ENCODE peak calls at places on chromosomes 4 and X, in nine cellular contexts. M is PC-3, X is thyroid gland, Z is transverse colon, E is tibial nerve, C is heart left ventricle, V is AG04450, G is neural progenitor cell, U is brain microvascular endothelial cell. I is an unnamed sample.

GRCh38 chrX:89053223-89053622 is 306.2 kb downstream of the CPXCR1 start:
- DNase-seq in C (no peak), G (no peak), U (no peak), M (no peak), V (no peak), Z (no peak), X (no peak), E (no peak), I (no peak)

GRCh38 chrX:13263560-13264251 is 56.1 kb downstream of the ATXN3L start:
- DNase-seq in V (no peak), G (no peak), X (no peak), C (no peak), E (no peak), Z (no peak), M (peak; percentile 11), U (no peak), I (no peak)

GRCh38 chrX:105658136-105658535 is 164.2 kb upstream of the NRK start:
- DNase-seq in E (no peak), Z (no peak), U (peak; percentile 10), M (peak; percentile 35), C (no peak), X (no peak), V (no peak), G (no peak), I (peak; percentile 59)

GRCh38 chrX:132751043-132751690 is 207.3 kb downstream of the HS6ST2 start:
- DNase-seq in C (no peak), V (no peak), M (no peak), U (no peak), E (no peak), X (no peak), G (no peak), Z (no peak), I (no peak)

GRCh38 chrX:134600714-134601113 is 57.6 kb downstream of the PLAC1 start:
- DNase-seq in Z (no peak), X (no peak), V (no peak), C (no peak), M (peak; percentile 52), G (no peak), E (no peak), U (no peak), I (peak; percentile 75)

GRCh38 chr4:37812713-37813112 is 13.8 kb upstream of the PGM2 start:
- DNase-seq in U (peak; percentile 53), Z (no peak), C (no peak), G (no peak), X (no peak), M (peak; percentile 46), V (no peak), E (no peak), I (peak; percentile 70)

GRCh38 chr4:13601060-13601459 is 26.5 kb downstream of the BOD1L1 start:
- DNase-seq in E (no peak), U (no peak), C (no peak), V (no peak), G (no peak), Z (no peak), M (no peak), X (no peak), I (no peak)

GRCh38 chr4:15719506-15719905 is 16.6 kb downstream of the BST1 start:
- DNase-seq in U (no peak), X (no peak), M (no peak), G (no peak), E (no peak), Z (no peak), C (no peak), V (no peak), I (peak; percentile 29)

GRCh38 chr4:38987491-38987890 is 44.7 kb downstream of the TMEM156 start:
- DNase-seq in M (no peak), E (no peak), V (no peak), G (no peak), X (no peak), U (no peak), Z (no peak), C (no peak), I (no peak)

GRCh38 chr4:147809171-147809570 is 77.3 kb downstream of the ARHGAP10 start:
- DNase-seq in C (no peak), V (no peak), X (no peak), Z (no peak), M (no peak), E (no peak), G (no peak), U (no peak), I (no peak)

GRCh38 chr4:147811878-147812277 is 80.0 kb downstream of the ARHGAP10 start:
- DNase-seq in G (no peak), M (no peak), V (no peak), Z (no peak), E (no peak), C (no peak), U (no peak), X (no peak), I (no peak)

GRCh38 chr4:147813107-147813773 is 81.4 kb downstream of the ARHGAP10 start:
- DNase-seq in G (no peak), E (no peak), V (no peak), U (no peak), M (no peak), C (no peak), X (no peak), Z (no peak), I (no peak)

GRCh38 chr4:147814334-147814733 is 82.4 kb downstream of the ARHGAP10 start:
- DNase-seq in E (no peak), C (no peak), Z (no peak), X (no peak), M (peak; percentile 9), G (no peak), V (no peak), U (no peak), I (no peak)

DNA sequence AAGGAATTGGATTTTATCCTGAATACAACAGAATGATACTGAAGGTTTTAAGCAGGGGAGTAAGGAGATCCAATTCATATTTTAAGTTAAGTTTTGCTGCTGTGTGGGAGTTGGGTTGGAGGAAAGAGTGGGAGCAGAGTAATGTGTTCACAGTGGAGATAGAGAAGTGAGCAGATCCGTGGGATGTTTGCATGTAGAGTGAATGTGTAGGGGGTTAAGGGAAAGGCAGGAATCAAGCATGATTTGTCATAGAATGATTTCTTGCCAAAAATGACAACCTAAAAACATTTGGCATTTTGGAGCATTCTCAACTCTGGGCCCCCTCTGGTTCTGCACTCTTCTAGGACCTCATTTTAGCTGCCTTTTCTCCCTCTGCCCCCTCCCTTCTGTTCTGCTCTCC is 76.6 kb downstream of the ARHGAP10 start:
- DNase-seq in E (no peak), U (no peak), Z (no peak), M (no peak), X (no peak), C (no peak), V (no peak), G (no peak), I (no peak)
- TF ChIP-seq CTCF in E (no peak), U (no peak), Z (no peak), M (no peak), X (no peak), C (no peak), V (no peak), G (no peak), I (no peak)

DNA sequence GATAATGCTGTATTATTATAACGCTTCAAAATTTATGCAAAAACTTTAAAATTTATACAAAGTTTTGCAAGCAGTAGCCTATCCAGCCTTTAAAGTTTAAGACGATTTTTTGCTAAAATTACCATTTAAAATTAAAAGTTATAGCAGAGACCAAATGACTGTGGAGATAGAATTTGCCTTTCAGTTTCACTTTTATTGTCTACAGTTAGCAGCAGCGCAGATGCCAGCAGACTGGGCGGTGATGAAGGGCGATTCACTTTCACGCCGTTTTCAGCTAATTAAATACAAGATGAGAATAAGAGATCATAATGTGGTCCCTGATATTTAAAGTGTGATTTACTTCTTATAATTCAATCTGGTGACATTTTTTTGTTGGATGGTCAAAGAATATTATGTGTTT is 1381.5 kb upstream of the ADGRL3 start:
- DNase-seq in V (no peak), G (no peak), Z (no peak), M (peak; percentile 46), C (no peak), E (no peak), U (no peak), X (no peak), I (no peak)
- H3K4me3 ChIP-seq in V (no peak overlapping the region), G (no peak overlapping the region), Z (no peak overlapping the region), M (peak overlapping the region; percentile 74), C (no peak overlapping the region), E (peak overlapping the region; percentile 15), U (no peak overlapping the region), X (no peak overlapping the region), I (no peak overlapping the region)

DNA sequence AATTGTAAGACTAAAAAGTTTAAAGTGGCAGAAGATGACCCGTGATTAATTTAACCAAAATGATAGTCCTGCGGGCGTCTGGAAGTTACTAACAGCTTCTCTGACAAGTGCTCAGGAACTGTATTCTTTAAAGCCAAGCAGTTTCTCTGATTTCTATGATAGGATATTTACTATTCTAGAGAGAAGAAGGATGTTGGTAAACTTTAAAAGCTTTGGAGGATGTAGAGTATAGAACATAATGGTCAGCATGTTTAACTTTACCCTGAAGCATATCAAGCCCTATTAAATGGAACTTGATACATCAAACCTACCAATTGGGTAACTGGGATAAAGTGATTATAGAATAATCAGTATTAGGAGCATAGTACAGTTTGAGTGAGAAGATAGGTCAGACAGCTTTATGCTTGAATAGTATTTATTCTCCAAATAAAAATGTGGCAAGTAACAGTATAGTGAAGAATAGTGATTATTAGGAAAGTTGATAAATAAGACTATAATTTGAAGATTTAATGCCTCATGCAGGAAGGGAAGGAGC is 1.8 kb downstream of the STIM2 start:
- DNase-seq in Z (no peak), M (no peak), U (no peak), G (no peak), C (no peak), X (no peak), E (no peak), V (no peak), I (peak; percentile 5)
- TF ChIP-seq CTCF in Z (no peak), M (no peak), U (no peak), G (no peak), C (no peak), X (no peak), E (no peak), V (no peak), I (no peak)

GRCh38 chrX:76148011-76148665 is 24.7 kb upstream of the PBDC1 start:
- DNase-seq in V (no peak), G (no peak), C (no peak), Z (peak; percentile 10), U (no peak), M (peak; percentile 76), X (peak; percentile 34), E (no peak), I (peak; percentile 32)
- H3K4me3 ChIP-seq in V (peak overlapping the region; percentile 17), G (no peak overlapping the region), C (no peak overlapping the region), Z (no peak overlapping the region), U (no peak overlapping the region), M (peak overlapping the region; percentile 53), X (no peak overlapping the region), E (no peak overlapping the region), I (peak overlapping the region; percentile 5)

DNA sequence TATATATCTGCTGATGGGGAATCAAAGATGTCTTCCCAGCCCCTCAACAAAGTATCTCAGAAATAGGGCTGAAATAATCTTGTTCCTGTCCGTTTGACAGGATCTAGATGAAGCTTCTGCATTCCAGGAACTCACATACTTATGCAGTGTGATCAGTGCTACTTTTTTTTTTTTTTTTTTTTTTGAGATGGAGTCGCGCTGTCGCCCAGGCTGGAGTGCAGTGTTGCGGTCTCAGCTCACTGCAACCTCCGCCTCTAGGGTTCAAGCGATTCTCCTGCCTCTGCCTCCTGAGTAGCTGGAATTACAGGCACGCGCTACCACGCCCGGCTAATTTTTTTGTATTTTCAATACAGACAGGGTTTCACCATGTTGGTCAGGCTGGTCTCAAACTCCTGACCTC is 36.4 kb downstream of the DHX15 start:
- DNase-seq in Z (no peak), X (no peak), U (no peak), M (no peak), C (no peak), V (no peak), G (no peak), E (no peak), I (no peak)
- TF ChIP-seq CTCF in Z (no peak), X (no peak), U (no peak), M (no peak), C (no peak), V (no peak), G (no peak), E (no peak), I (no peak)

GRCh38 chr4:89289312-89289711 is 18.3 kb downstream of the GPRIN3 start:
- DNase-seq in X (no peak), U (no peak), M (no peak), G (no peak), Z (no peak), C (no peak), V (no peak), E (no peak), I (no peak)
- H3K4me3 ChIP-seq in X (no peak overlapping the region), U (no peak overlapping the region), M (no peak overlapping the region), G (no peak overlapping the region), Z (no peak overlapping the region), C (no peak overlapping the region), V (no peak overlapping the region), E (no peak overlapping the region), I (no peak overlapping the region)